ENCODE peak calls at places on chromosomes 13 and 19, in seven cellular contexts. Z, K, F, D, H, B and O are unnamed samples.

GRCh38 chr19:16824658-16825311 is 4.4 kb upstream of the SIN3B start:
- DNase-seq in Z (no peak), K (no peak), F (no peak), D (no peak), H (no peak), B (no peak), O (no peak)

GRCh38 chr19:290539-291521 is at the start of gene PLPP2:
- DNase-seq in Z (peak; percentile 72), K (no peak), F (no peak), D (peak; percentile 58), H (no peak), B (no peak), O (no peak)

GRCh38 chr13:33911521-33911920 is 93.6 kb downstream of the RFC3 start:
- DNase-seq in Z (no peak), K (no peak), F (no peak), D (no peak), H (no peak), B (no peak), O (no peak)

GRCh38 chr13:49098771-49099512 is 121.2 kb upstream of the MLNR start:
- DNase-seq in Z (no peak), K (no peak), F (no peak), D (no peak), H (no peak), B (no peak), O (no peak)

GRCh38 chr19:35715355-35715809 is 2.4 kb upstream of the KMT2B start:
- DNase-seq in Z (no peak), K (no peak), F (no peak), D (no peak), H (no peak), B (no peak), O (no peak)

GRCh38 chr19:43956827-43957226 is 5.8 kb downstream of the ZNF221 start:
- DNase-seq in Z (no peak), K (no peak), F (no peak), D (no peak), H (no peak), B (no peak), O (no peak)

GRCh38 chr13:73303858-73304257 is 245.1 kb downstream of the KLF5 start:
- DNase-seq in Z (no peak), K (no peak), F (no peak), D (no peak), H (no peak), B (no peak), O (no peak)

GRCh38 chr13:44307255-44307654 is 66.4 kb upstream of the SERP2 start:
- DNase-seq in Z (no peak), K (no peak), F (no peak), D (no peak), H (no peak), B (no peak), O (no peak)

GRCh38 chr19:5213667-5214066 is 126.9 kb downstream of the PTPRS start:
- DNase-seq in Z (no peak), K (no peak), F (no peak), D (no peak), H (no peak), B (no peak), O (no peak)

GRCh38 chr19:18718015-18718526 is 34.6 kb downstream of the CRTC1 start:
- DNase-seq in Z (no peak), K (no peak), F (no peak), D (no peak), H (no peak), B (no peak), O (no peak)

GRCh38 chr19:42528354-42529247 is at the start of gene CEACAM1:
- DNase-seq in Z (no peak), K (peak; percentile 81), F (peak; percentile 23), D (no peak), H (peak; percentile 28), B (no peak), O (no peak)

GRCh38 chr19:4969772-4970531 is 1.0 kb downstream of the KDM4B start:
- DNase-seq in Z (peak; percentile 71), K (peak; percentile 34), F (no peak), D (no peak), H (no peak), B (no peak), O (no peak)

GRCh38 chr13:99086149-99086868 is 108.4 kb upstream of the DOCK9 start:
- DNase-seq in Z (peak; percentile 87), K (peak; percentile 49), F (peak; percentile 57), D (peak; percentile 55), H (peak; percentile 60), B (no peak), O (peak; percentile 75)